ENCODE peak calls at places on chromosomes 3 and 15, in six cellular contexts. One of them, this sample, is unnamed.

GRCh38 chr3:13841141-13841540 is 38.7 kb downstream of the WNT7A start:
- DNase-seq in H1: no peak
- DNase-seq in mesendoderm: no peak
- DNase-seq in neuronal stem cell: no peak
- DNase-seq in IMR-90: no peak
- DNase-seq in mesenchymal stem cell: no peak
- DNase-seq in this sample: peak; percentile 36

GRCh38 chr3:179672918-179673317 is 20.1 kb downstream of the USP13 start:
- DNase-seq in H1: no peak
- DNase-seq in neuronal stem cell: no peak
- DNase-seq in mesenchymal stem cell: no peak
- DNase-seq in mesendoderm: no peak
- DNase-seq in IMR-90: no peak
- DNase-seq in this sample: peak; percentile 95

GRCh38 chr3:11603628-11604027 is 40.1 kb downstream of the VGLL4 start:
- DNase-seq in H1: no peak
- DNase-seq in neuronal stem cell: no peak
- DNase-seq in mesendoderm: peak; percentile 58
- DNase-seq in mesenchymal stem cell: peak; percentile 96
- DNase-seq in IMR-90: peak; percentile 97
- DNase-seq in this sample: peak; percentile 93

GRCh38 chr3:147529551-147529950 is 120.4 kb downstream of the ZIC1 start:
- DNase-seq in H1: no peak
- DNase-seq in mesendoderm: no peak
- DNase-seq in neuronal stem cell: no peak
- DNase-seq in IMR-90: no peak
- DNase-seq in mesenchymal stem cell: no peak
- DNase-seq in this sample: no peak

GRCh38 chr3:147360936-147361670 is 45.2 kb downstream of the ZIC4 start:
- DNase-seq in mesendoderm: no peak
- DNase-seq in H1: peak; percentile 58
- DNase-seq in mesenchymal stem cell: no peak
- DNase-seq in neuronal stem cell: no peak
- DNase-seq in IMR-90: no peak
- DNase-seq in this sample: no peak

GRCh38 chr3:135103913-135104312 is 308.9 kb downstream of the EPHB1 start:
- DNase-seq in IMR-90: no peak
- DNase-seq in mesendoderm: peak; percentile 5
- DNase-seq in neuronal stem cell: no peak
- DNase-seq in H1: no peak
- DNase-seq in mesenchymal stem cell: no peak
- DNase-seq in this sample: no peak

GRCh38 chr15:72797338-72797689 is 13.8 kb upstream of the ADPGK start:
- DNase-seq in mesenchymal stem cell: no peak
- DNase-seq in IMR-90: no peak
- DNase-seq in neuronal stem cell: no peak
- DNase-seq in mesendoderm: no peak
- DNase-seq in H1: no peak
- DNase-seq in this sample: no peak

GRCh38 chr3:89740029-89740880 is 632.8 kb downstream of the EPHA3 start:
- DNase-seq in mesendoderm: no peak
- DNase-seq in IMR-90: no peak
- DNase-seq in mesenchymal stem cell: no peak
- DNase-seq in neuronal stem cell: no peak
- DNase-seq in H1: no peak
- DNase-seq in this sample: no peak

GRCh38 chr3:137065381-137065780 is 107.6 kb downstream of the IL20RB start:
- DNase-seq in mesenchymal stem cell: no peak
- DNase-seq in IMR-90: no peak
- DNase-seq in neuronal stem cell: no peak
- DNase-seq in H1: peak; percentile 50
- DNase-seq in mesendoderm: peak; percentile 70
- DNase-seq in this sample: no peak

GRCh38 chr15:51160484-51160883 is 65.8 kb upstream of the TNFAIP8L3 start:
- DNase-seq in H1: no peak
- DNase-seq in mesenchymal stem cell: no peak
- DNase-seq in neuronal stem cell: no peak
- DNase-seq in mesendoderm: no peak
- DNase-seq in IMR-90: no peak
- DNase-seq in this sample: no peak

GRCh38 chr3:38307599-38307998 is 25.5 kb downstream of the SLC22A14 start:
- DNase-seq in neuronal stem cell: no peak
- DNase-seq in IMR-90: no peak
- DNase-seq in H1: no peak
- DNase-seq in mesendoderm: no peak
- DNase-seq in mesenchymal stem cell: no peak
- DNase-seq in this sample: no peak
- H4K8ac ChIP-seq in neuronal stem cell: no peak overlapping the region
- H4K8ac ChIP-seq in IMR-90: no peak overlapping the region
- H4K8ac ChIP-seq in H1: no peak overlapping the region
- H4K8ac ChIP-seq in mesendoderm: no peak overlapping the region
- H4K8ac ChIP-seq in mesenchymal stem cell: no peak overlapping the region
- H4K8ac ChIP-seq in this sample: no peak overlapping the region

GRCh38 chr3:183210862-183211341 is 42.2 kb upstream of the B3GNT5 start:
- DNase-seq in mesenchymal stem cell: no peak
- DNase-seq in neuronal stem cell: no peak
- DNase-seq in H1: no peak
- DNase-seq in mesendoderm: no peak
- DNase-seq in IMR-90: no peak
- DNase-seq in this sample: no peak
- H3K4me3 ChIP-seq in mesenchymal stem cell: no peak overlapping the region
- H3K4me3 ChIP-seq in neuronal stem cell: no peak overlapping the region
- H3K4me3 ChIP-seq in H1: no peak overlapping the region
- H3K4me3 ChIP-seq in mesendoderm: no peak overlapping the region
- H3K4me3 ChIP-seq in IMR-90: no peak overlapping the region
- H3K4me3 ChIP-seq in this sample: no peak overlapping the region

GRCh38 chr3:196528639-196529233 is 13.6 kb upstream of the SMCO1 start:
- DNase-seq in mesendoderm: peak; percentile 79
- DNase-seq in H1: peak; percentile 98
- DNase-seq in neuronal stem cell: peak; percentile 67
- DNase-seq in IMR-90: peak; percentile 26
- DNase-seq in mesenchymal stem cell: peak; percentile 58
- DNase-seq in this sample: peak; percentile 58
- H2BK120ac ChIP-seq in mesendoderm: no peak overlapping the region
- H2BK120ac ChIP-seq in H1: peak overlapping the region; percentile 78
- H2BK120ac ChIP-seq in neuronal stem cell: no peak overlapping the region
- H2BK120ac ChIP-seq in IMR-90: peak overlapping the region; percentile 94
- H2BK120ac ChIP-seq in mesenchymal stem cell: peak overlapping the region; percentile 95
- H2BK120ac ChIP-seq in this sample: peak overlapping the region; percentile 74

DNA sequence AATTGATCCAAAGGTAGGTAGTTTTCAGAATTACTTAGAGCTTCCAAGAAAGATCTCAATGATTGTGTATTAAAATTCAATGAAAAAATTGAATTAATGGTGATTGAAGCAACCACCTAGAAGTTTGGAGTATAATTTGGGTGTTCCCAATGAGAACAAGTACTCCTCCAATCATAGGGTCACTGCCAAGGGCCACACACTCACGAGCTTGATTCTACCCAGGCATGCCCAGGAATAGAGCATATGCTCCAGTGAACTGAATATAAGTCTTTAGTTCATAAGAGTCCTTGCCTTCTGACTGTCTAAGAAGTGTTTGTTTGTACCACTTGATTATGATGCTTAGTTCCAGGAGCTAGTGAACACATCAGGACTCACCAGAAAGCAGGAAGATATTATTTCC is 133.9 kb downstream of the CPNE4 start:
- DNase-seq in neuronal stem cell: no peak
- DNase-seq in IMR-90: no peak
- DNase-seq in H1: no peak
- DNase-seq in mesendoderm: no peak
- DNase-seq in mesenchymal stem cell: no peak
- DNase-seq in this sample: no peak
- H4K8ac ChIP-seq in neuronal stem cell: no peak overlapping the region
- H4K8ac ChIP-seq in IMR-90: no peak overlapping the region
- H4K8ac ChIP-seq in H1: no peak overlapping the region
- H4K8ac ChIP-seq in mesendoderm: no peak overlapping the region
- H4K8ac ChIP-seq in mesenchymal stem cell: no peak overlapping the region
- H4K8ac ChIP-seq in this sample: no peak overlapping the region

DNA sequence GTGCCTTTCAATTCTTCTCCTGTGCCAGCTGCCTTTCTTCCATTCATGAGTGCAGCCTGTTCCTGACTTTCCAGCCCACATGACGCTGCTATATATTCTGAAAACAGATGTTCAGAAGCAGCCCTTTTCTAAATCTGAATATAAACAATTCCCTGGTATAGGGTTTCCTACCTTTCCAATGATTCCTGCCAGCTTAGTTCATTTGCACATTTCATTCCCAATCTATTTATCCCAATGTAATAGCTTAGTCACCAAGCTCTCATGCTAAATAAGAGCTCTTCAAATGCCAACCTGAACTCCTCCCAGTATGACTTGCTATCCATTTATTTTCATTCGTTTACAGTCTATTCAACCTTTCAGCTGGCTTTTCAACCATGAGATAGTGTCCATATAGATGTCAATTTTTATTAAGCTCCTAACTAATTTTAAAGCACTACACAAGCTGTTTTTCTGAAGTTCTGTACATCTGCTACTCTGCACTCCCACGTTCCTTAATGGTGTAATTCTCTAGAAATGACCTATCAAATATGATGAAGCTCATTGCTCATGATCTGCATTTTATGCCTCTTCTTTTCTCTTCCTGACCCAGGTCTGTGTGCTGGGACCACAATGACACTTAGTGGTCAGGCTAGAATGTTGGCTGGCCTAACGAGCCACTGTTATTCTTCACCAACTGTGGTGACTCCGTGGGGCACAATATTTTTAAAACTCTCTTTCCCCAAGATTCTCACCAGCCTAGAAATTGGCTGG is 605.0 kb upstream of the TBL1XR1 start:
- DNase-seq in neuronal stem cell: no peak
- DNase-seq in H1: no peak
- DNase-seq in mesendoderm: no peak
- DNase-seq in mesenchymal stem cell: peak; percentile 25
- DNase-seq in IMR-90: peak; percentile 61
- DNase-seq in this sample: no peak
- H3K4me3 ChIP-seq in neuronal stem cell: no peak overlapping the region
- H3K4me3 ChIP-seq in H1: no peak overlapping the region
- H3K4me3 ChIP-seq in mesendoderm: no peak overlapping the region
- H3K4me3 ChIP-seq in mesenchymal stem cell: no peak overlapping the region
- H3K4me3 ChIP-seq in IMR-90: no peak overlapping the region
- H3K4me3 ChIP-seq in this sample: no peak overlapping the region

GRCh38 chr3:42067324-42067723 is 23.8 kb upstream of the TRAK1 start:
- DNase-seq in H1: no peak
- DNase-seq in mesenchymal stem cell: peak; percentile 93
- DNase-seq in mesendoderm: no peak
- DNase-seq in IMR-90: peak; percentile 63
- DNase-seq in neuronal stem cell: no peak
- DNase-seq in this sample: peak; percentile 66
- H2BK120ac ChIP-seq in H1: no peak overlapping the region
- H2BK120ac ChIP-seq in mesenchymal stem cell: no peak overlapping the region
- H2BK120ac ChIP-seq in mesendoderm: no peak overlapping the region
- H2BK120ac ChIP-seq in IMR-90: peak overlapping the region; percentile 2
- H2BK120ac ChIP-seq in neuronal stem cell: no peak overlapping the region
- H2BK120ac ChIP-seq in this sample: no peak overlapping the region

GRCh38 chr15:26235864-26236263 is 372.7 kb upstream of the ATP10A start:
- DNase-seq in mesenchymal stem cell: no peak
- DNase-seq in neuronal stem cell: no peak
- DNase-seq in H1: peak; percentile 57
- DNase-seq in mesendoderm: no peak
- DNase-seq in IMR-90: no peak
- DNase-seq in this sample: no peak

DNA sequence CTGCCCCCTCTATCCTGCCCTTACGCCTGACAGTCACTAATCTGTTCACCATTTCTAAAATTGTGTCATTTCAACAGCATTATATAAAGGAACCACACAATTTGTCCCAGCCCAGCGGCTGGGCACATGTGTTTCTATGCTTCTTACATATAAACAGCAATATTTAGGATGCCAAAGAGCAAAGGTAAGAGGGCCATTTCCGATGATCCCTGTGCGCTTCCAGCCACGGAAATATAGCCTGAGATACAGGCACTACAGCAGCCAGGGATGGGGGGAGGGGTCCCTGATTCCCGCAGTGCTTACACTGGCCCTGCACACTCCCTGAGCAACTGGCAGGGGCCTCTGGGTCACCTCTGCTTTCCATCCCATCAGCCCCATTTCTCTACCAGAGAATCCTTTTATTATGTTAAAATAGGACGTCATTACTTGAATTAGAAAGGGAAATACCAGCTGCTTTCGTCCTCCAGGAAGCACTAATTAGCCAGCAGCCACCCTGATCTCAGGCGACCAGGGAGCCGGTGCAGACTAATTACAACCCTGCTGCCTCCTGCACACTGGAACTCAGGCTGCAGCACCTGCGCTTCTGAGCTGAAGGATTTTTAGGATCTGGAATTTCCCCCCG is 372.1 kb upstream of the ATP10A start:
- DNase-seq in IMR-90: no peak
- DNase-seq in neuronal stem cell: peak; percentile 65
- DNase-seq in mesendoderm: peak; percentile 51
- DNase-seq in mesenchymal stem cell: no peak
- DNase-seq in H1: peak; percentile 71
- DNase-seq in this sample: no peak
- H4K8ac ChIP-seq in IMR-90: no peak overlapping the region
- H4K8ac ChIP-seq in neuronal stem cell: no peak overlapping the region
- H4K8ac ChIP-seq in mesendoderm: no peak overlapping the region
- H4K8ac ChIP-seq in mesenchymal stem cell: no peak overlapping the region
- H4K8ac ChIP-seq in H1: no peak overlapping the region
- H4K8ac ChIP-seq in this sample: no peak overlapping the region

GRCh38 chr3:191499307-191500125 is 38.6 kb downstream of the PYDC2 start:
- DNase-seq in H1: peak; percentile 52
- DNase-seq in neuronal stem cell: no peak
- DNase-seq in mesendoderm: no peak
- DNase-seq in IMR-90: peak; percentile 16
- DNase-seq in mesenchymal stem cell: no peak
- DNase-seq in this sample: no peak
- H3K4me3 ChIP-seq in H1: no peak overlapping the region
- H3K4me3 ChIP-seq in neuronal stem cell: no peak overlapping the region
- H3K4me3 ChIP-seq in mesendoderm: no peak overlapping the region
- H3K4me3 ChIP-seq in IMR-90: peak overlapping the region; percentile 24
- H3K4me3 ChIP-seq in mesenchymal stem cell: no peak overlapping the region
- H3K4me3 ChIP-seq in this sample: no peak overlapping the region

GRCh38 chr3:36933540-36934296 is 11.1 kb downstream of the TRANK1 start:
- DNase-seq in H1: no peak
- DNase-seq in IMR-90: no peak
- DNase-seq in mesenchymal stem cell: no peak
- DNase-seq in neuronal stem cell: no peak
- DNase-seq in mesendoderm: no peak
- DNase-seq in this sample: no peak
- H2BK120ac ChIP-seq in H1: peak overlapping the region; percentile 34
- H2BK120ac ChIP-seq in IMR-90: peak overlapping the region; percentile 98
- H2BK120ac ChIP-seq in mesenchymal stem cell: peak overlapping the region; percentile 97
- H2BK120ac ChIP-seq in neuronal stem cell: peak overlapping the region; percentile 43
- H2BK120ac ChIP-seq in mesendoderm: peak overlapping the region; percentile 88
- H2BK120ac ChIP-seq in this sample: peak overlapping the region; percentile 97

This sample was measured in trophoblast cell.